ENCODE peak calls at places on chromosomes 6 and 20, in four cellular contexts. I, X, V and Q are unnamed samples.

GRCh38 chr20:16245879-16246278 is 327.4 kb downstream of the KIF16B start:
- DNase-seq in I (no peak), X (no peak), V (no peak), Q (no peak)

GRCh38 chr20:24469116-24470030 is at the start of gene SYNDIG1:
- DNase-seq in I (no peak), X (no peak), V (no peak), Q (no peak)

GRCh38 chr6:56637640-56638039 is 5.0 kb downstream of the DST start:
- DNase-seq in I (peak; percentile 7), X (peak; percentile 9), V (no peak), Q (no peak)

GRCh38 chr6:154157082-154157481 is 118.0 kb downstream of the OPRM1 start:
- DNase-seq in I (no peak), X (no peak), V (no peak), Q (no peak)

GRCh38 chr6:124830506-124830905 is 131.7 kb upstream of the RNF217 start:
- DNase-seq in I (no peak), X (no peak), V (no peak), Q (no peak)

GRCh38 chr6:160088069-160088773 is 33.4 kb upstream of the SLC22A1 start:
- DNase-seq in I (no peak), X (peak; percentile 52), V (no peak), Q (no peak)

GRCh38 chr6:144150673-144151009 is 324 bp downstream of the STX11 start:
- DNase-seq in I (no peak), X (peak; percentile 25), V (no peak), Q (no peak)

GRCh38 chr6:13288969-13289391 is 39.4 kb downstream of the TBC1D7 start:
- DNase-seq in I (no peak), X (no peak), V (no peak), Q (no peak)

GRCh38 chr20:31594558-31595379 is 10.3 kb upstream of the ID1 start:
- DNase-seq in I (no peak), X (no peak), V (no peak), Q (no peak)

GRCh38 chr6:108627692-108628565 is 67.2 kb downstream of the FOXO3 start:
- DNase-seq in I (no peak), X (no peak), V (no peak), Q (no peak)
- TF ChIP-seq SPI1 in I (no peak), X (no peak), V (no peak), Q (no peak)

DNA sequence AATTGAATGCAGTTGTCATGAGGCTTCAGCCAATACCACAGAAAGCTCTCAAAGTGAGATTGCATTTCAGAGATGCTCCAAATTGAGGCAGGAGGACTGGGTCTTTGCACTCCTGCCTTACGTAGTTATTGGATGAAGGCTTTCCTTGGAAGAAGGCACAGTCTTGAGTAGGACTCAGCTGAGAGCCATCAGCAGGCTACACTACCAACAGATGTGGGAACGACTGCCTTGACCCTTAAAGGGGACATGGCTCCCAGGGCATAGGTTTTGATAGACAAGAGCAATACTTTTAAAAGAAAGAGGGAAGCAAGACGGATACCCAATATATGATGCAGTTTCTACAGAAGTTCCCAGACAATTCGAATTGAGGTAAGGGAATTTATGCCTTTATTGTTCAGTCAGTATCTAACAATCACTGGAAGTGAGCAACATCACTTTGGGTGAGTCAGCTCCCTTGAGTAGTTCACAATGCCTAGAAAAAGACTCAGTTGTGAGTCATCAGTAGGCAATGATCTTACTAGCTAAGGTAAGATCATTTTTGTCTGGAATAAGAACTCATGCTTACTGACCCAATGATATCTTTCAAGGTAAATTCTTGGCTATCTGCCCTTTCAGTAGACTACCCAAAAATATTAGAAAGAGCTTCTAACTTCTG is 390.8 kb downstream of the GJA1 start:
- DNase-seq in I (no peak), X (no peak), V (no peak), Q (no peak)
- TF ChIP-seq SPI1 in I (no peak), X (no peak), V (no peak), Q (no peak)

DNA sequence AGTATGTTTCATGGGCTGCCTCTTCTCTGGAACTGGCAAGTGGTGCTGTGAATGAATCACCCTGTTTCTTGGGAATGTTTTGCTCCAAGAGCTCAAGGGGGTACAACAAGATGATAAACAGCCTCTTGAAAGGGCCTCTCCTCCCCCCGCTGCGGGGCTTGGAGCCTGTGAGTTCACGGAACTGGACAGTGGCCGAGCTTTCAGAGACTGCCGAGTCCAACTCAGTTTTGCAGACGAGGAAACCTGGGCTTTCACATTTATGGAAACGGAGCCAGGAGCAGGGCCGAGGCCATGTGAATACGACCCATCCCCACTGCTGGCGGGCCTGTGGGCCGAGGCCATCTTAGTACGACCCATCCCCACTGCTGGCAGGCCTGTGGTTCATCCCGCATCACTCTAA is 18.2 kb upstream of the SRC start:
- DNase-seq in I (no peak), X (no peak), V (no peak), Q (no peak)
- TF ChIP-seq SPI1 in I (no peak), X (no peak), V (no peak), Q (no peak)

GRCh38 chr6:116008470-116009229 is 52.0 kb downstream of the FRK start:
- DNase-seq in I (peak; percentile 73), X (no peak), V (no peak), Q (no peak)
- TF ChIP-seq SPI1 in I (peak; percentile 91), X (no peak), V (peak; percentile 8), Q (peak; percentile 93)

GRCh38 chr6:149334682-149335160 is 17.2 kb downstream of the TAB2 start:
- DNase-seq in I (no peak), X (no peak), V (no peak), Q (no peak)

GRCh38 chr6:149337330-149337729 is 19.8 kb downstream of the TAB2 start:
- DNase-seq in I (no peak), X (no peak), V (no peak), Q (no peak)

GRCh38 chr6:149335924-149336323 is 18.4 kb downstream of the TAB2 start:
- DNase-seq in I (no peak), X (no peak), V (no peak), Q (no peak)

GRCh38 chr6:149334201-149334600 is 16.7 kb downstream of the TAB2 start:
- DNase-seq in I (no peak), X (no peak), V (no peak), Q (no peak)

DNA sequence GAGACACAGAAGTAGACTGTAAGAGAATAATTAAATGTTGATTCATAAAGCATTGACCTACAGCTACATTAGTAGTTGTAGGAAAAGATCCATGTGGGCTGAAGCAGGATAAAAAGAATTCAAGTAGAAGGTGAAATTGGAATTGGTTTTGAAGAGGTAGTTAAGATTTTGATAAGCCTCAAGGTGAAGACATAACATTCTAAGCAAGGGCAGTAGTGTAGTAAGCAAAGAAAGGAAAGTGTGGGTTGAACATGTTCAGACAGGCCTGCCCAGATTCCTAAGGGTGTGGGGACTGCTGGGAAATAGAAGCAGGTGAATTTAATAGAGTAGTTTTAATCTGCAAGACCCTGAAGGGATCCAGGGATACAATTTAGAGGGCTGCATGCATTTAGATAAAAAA is 19.0 kb downstream of the TAB2 start:
- DNase-seq in I (no peak), X (no peak), V (no peak), Q (no peak)
- TF ChIP-seq SPI1 in I (no peak), X (no peak), V (no peak), Q (no peak)

GRCh38 chr6:153106021-153106420 is 25.1 kb downstream of the RGS17 start:
- DNase-seq in I (no peak), X (no peak), V (no peak), Q (no peak)

GRCh38 chr6:153103256-153103655 is 27.8 kb downstream of the RGS17 start:
- DNase-seq in I (no peak), X (no peak), V (no peak), Q (no peak)

GRCh38 chr6:153104220-153104619 is 26.9 kb downstream of the RGS17 start:
- DNase-seq in I (no peak), X (no peak), V (no peak), Q (no peak)

GRCh38 chr6:153099636-153100035 is 31.4 kb downstream of the RGS17 start:
- DNase-seq in I (no peak), X (no peak), V (no peak), Q (no peak)

GRCh38 chr6:153101461-153101860 is 29.6 kb downstream of the RGS17 start:
- DNase-seq in I (no peak), X (no peak), V (no peak), Q (no peak)
- TF ChIP-seq SPI1 in I (no peak), X (no peak), V (no peak), Q (no peak)

GRCh38 chr6:135087403-135087802 is 32.8 kb upstream of the HBS1L start:
- DNase-seq in I (no peak), X (peak; percentile 41), V (peak; percentile 42), Q (no peak)
- TF ChIP-seq SPI1 in I (no peak), X (no peak), V (no peak), Q (peak; percentile 35)

DNA sequence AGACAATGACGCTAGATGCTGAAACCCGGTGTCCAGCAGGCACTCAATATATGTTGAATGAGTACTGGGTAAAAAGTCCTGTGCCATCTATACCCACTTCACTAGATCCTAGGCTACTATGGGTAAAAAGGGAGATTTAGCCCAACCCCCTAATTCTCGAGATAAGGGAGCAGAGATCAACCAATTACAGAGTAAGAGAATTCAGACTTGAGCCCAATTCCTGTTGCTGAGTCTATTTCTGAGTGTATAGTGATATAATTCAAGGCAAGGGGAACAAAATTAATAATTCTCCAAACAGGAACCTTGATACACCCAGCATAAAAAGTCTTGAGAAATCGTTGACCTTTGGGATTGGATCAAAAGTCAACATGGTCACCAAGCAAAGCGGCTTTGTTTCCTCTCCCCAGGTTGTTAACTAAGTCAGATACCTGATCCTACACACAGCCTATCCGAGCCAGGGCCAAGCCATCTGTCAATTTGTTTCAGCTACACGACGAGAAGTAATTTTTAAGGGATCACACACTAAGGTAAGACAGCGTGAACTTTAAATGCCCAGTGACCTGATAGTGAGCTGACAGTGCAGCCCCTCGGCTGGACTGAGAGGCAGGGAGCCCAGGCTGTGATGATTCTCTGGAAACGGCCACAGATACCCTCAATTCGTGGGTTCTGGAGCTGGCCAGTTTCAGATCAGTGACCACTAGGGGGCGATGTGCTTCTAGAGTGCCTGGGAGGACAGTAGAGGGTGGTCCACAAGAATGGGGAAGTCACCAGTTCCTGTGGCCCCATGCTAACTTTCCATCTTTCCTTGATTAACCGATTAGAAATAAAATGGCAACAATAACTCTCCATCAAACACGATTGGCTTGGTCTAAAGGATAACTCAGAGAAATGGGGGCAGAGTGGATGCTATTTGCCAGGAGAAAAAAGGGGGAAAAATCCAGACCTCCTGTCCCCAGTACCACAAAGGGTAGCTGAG is 46.2 kb downstream of the SLC22A23 start:
- DNase-seq in I (no peak), X (peak; percentile 78), V (peak; percentile 53), Q (no peak)
- TF ChIP-seq SPI1 in I (peak; percentile 74), X (peak; percentile 94), V (peak; percentile 41), Q (peak; percentile 75)